ENCODE peak calls at places on chromosomes 13 and 19, in seven cellular contexts. S is breast epithelium, D is endothelial cell of umbilical vein, P is adrenal gland, T is tibial nerve, O is ovary, R is heart left ventricle. M is an unnamed sample.

GRCh38 chr19:21626924-21627697 is 121.7 kb downstream of the ZNF429 start:
- DNase-seq in S (no peak), D (no peak), P (no peak), T (no peak), O (no peak), R (no peak), M (no peak)

GRCh38 chr19:6464070-6464873 is at the start of gene CRB3:
- DNase-seq in S (peak; percentile 93), D (no peak), P (no peak), T (no peak), O (no peak), R (no peak), M (no peak)

GRCh38 chr13:76711515-76712182 is 174.6 kb downstream of the KCTD12 start:
- DNase-seq in S (no peak), D (peak; percentile 76), P (peak; percentile 57), T (no peak), O (peak; percentile 58), R (peak; percentile 33), M (peak; percentile 51)

GRCh38 chr19:40799558-40800338 is 757 bp downstream of the EGLN2 start:
- DNase-seq in S (no peak), D (peak; percentile 64), P (no peak), T (no peak), O (peak; percentile 72), R (peak; percentile 76), M (no peak)

GRCh38 chr19:17153996-17154395 is 61.2 kb upstream of the USE1 start:
- DNase-seq in S (no peak), D (no peak), P (no peak), T (no peak), O (no peak), R (no peak), M (no peak)

GRCh38 chr19:30171795-30172642 is 200.2 kb upstream of the ZNF536 start:
- DNase-seq in S (no peak), D (no peak), P (no peak), T (no peak), O (no peak), R (no peak), M (no peak)

GRCh38 chr13:84961023-84961422 is 838.2 kb downstream of the SLITRK6 start:
- DNase-seq in S (no peak), D (no peak), P (no peak), T (no peak), O (no peak), R (no peak), M (no peak)

GRCh38 chr19:51531349-51532315 is at the start of gene SIGLEC6:
- DNase-seq in S (no peak), D (no peak), P (peak; percentile 63), T (peak; percentile 17), O (no peak), R (peak; percentile 63), M (peak; percentile 28)

GRCh38 chr19:57935731-57936130 is 529 bp upstream of the ZNF418 start:
- DNase-seq in S (no peak), D (no peak), P (no peak), T (no peak), O (no peak), R (no peak), M (no peak)

GRCh38 chr19:57947419-57948134 is at the start of gene ZNF256:
- DNase-seq in S (peak; percentile 97), D (peak; percentile 92), P (peak; percentile 97), T (peak; percentile 74), O (peak; percentile 89), R (peak; percentile 98), M (peak; percentile 87)

GRCh38 chr19:57947088-57947418 is 453 bp downstream of the ZNF256 start:
- DNase-seq in S (no peak), D (no peak), P (no peak), T (no peak), O (no peak), R (peak; percentile 30), M (peak; percentile 13)

GRCh38 chr19:57946316-57946715 is 1.2 kb downstream of the ZNF256 start:
- DNase-seq in S (no peak), D (no peak), P (no peak), T (no peak), O (no peak), R (no peak), M (no peak)

GRCh38 chr19:57941593-57941992 is 5.9 kb downstream of the ZNF256 start:
- DNase-seq in S (no peak), D (no peak), P (no peak), T (no peak), O (no peak), R (no peak), M (no peak)
- H3K9me3 ChIP-seq in S (peaks cover 92% of the 10 kb centered on the region), D (peaks cover 19% of the 10 kb centered on the region), P (no peaks in the 10 kb centered on the region), T (peaks cover 20% of the 10 kb centered on the region), O (peaks cover 63% of the 10 kb centered on the region), R (peaks cover 90% of the 10 kb centered on the region), M (peaks cover 12% of the 10 kb centered on the region)

DNA sequence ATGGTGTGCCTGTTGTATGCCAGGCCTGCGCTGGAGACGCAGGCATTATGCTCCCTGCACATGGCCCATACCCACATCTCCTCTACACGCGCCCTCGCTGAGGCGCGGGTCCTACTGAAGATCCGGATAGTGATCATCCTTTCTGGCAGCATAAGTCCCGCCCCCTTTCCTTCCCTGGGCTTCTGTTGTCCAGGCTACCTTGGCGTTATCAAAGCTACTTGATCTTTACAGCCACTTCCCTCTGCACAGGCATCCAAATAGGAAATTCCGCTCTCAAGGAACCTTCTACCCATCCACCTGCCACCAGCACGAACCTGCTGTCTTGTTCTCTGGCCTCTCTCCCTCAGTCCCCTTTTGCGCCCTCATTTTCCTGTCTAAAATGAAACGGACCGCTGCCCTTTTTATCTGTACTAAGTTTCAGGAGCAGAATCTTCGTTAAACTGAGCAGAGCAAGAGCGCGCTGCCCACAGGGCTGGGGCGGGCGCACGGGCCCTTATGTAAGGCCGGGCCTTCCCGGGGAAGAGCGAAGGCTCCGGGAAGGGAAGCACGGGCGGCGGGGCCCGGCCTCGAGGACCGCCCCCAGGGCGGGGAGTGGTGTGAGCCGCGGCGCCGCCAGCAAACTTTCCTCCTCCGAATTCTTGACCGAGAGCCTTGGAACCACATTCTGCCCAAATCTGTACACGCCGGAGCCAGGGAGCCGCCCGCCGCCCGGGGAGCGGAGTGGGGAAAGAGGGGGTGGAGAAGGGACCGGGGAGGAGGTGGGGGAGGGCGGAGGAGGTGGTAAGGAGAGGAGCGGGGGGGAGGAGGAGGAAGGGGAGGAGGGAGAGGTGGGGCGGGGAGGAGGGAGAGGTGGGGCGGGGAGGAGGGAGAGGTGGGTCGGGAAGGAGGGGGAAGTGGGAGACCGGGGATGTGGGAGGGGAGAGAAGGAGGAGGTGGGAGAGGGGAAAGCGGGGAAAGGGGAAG is 919 bp upstream of the UBE2L5 start:
- DNase-seq in S (peak; percentile 77), D (peak; percentile 81), P (peak; percentile 85), T (peak; percentile 76), O (peak; percentile 86), R (peak; percentile 92), M (peak; percentile 82)
- TF ChIP-seq POLR2A in S (peak; percentile 58), D (no peak), P (peak; percentile 80), T (peak; percentile 72), O (peak; percentile 67), R (peak; percentile 71), M (peak; percentile 47)

GRCh38 chr13:20053891-20054290 is 95.4 kb downstream of the ZMYM2 start:
- DNase-seq in S (no peak), D (no peak), P (no peak), T (no peak), O (no peak), R (no peak), M (no peak)
- H3K36me3 ChIP-seq in S (no peaks in the 10 kb centered on the region), D (peaks cover 18% of the 10 kb centered on the region), P (no peaks in the 10 kb centered on the region), T (peaks cover 5% of the 10 kb centered on the region), O (no peaks in the 10 kb centered on the region), R (peaks cover 51% of the 10 kb centered on the region), M (peaks cover 11% of the 10 kb centered on the region)

DNA sequence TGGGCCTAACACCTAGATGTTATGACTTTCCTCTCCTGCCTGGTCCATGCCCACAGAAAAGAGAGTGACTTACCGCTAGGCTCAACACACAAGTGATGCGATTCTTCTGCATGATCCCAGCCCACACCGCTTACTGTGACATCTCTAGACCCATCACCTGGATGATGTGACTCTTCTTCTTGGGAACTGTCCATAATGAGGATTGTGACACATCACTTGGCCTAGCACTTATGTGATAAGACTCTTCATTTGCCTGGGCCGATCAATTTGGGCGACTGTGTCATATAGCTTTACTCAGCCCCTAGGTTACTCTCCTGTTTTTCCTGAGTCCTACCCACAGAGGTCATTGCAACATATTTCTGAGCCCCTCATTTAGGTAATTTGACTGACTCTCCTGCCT is 19.9 kb upstream of the ZNF681 start:
- DNase-seq in S (no peak), D (no peak), P (no peak), T (no peak), O (no peak), R (no peak), M (no peak)
- H3K9me3 ChIP-seq in S (no peaks in the 10 kb centered on the region), D (peaks cover 5% of the 10 kb centered on the region), P (no peaks in the 10 kb centered on the region), T (no peaks in the 10 kb centered on the region), O (peaks cover 3% of the 10 kb centered on the region), R (no peaks in the 10 kb centered on the region), M (no peaks in the 10 kb centered on the region)

M was measured in gastrocnemius medialis.